ENCODE peak calls at places on chromosomes 12 and 14, in four cellular contexts. One of them, this sample, is unnamed.

GRCh38 chr12:52680363-52680762 is at the start of gene KRT1:
- DNase-seq in adrenal gland: no peak
- DNase-seq in heart right ventricle: no peak
- DNase-seq in right lobe of liver: no peak
- DNase-seq in this sample: no peak

GRCh38 chr12:94951071-94951639 is 52.3 kb downstream of the NDUFA12 start:
- DNase-seq in adrenal gland: no peak
- DNase-seq in right lobe of liver: no peak
- DNase-seq in heart right ventricle: no peak
- DNase-seq in this sample: no peak

GRCh38 chr14:81480741-81481140 is 52.9 kb downstream of the SEL1L start:
- DNase-seq in adrenal gland: no peak
- DNase-seq in right lobe of liver: no peak
- DNase-seq in heart right ventricle: no peak
- DNase-seq in this sample: no peak

GRCh38 chr14:64826333-64826732 is 53.4 kb downstream of the SPTB start:
- DNase-seq in heart right ventricle: no peak
- DNase-seq in adrenal gland: no peak
- DNase-seq in right lobe of liver: no peak
- DNase-seq in this sample: no peak

GRCh38 chr14:55277972-55278740 is 6.9 kb downstream of the FBXO34 start:
- DNase-seq in heart right ventricle: no peak
- DNase-seq in right lobe of liver: no peak
- DNase-seq in adrenal gland: no peak
- DNase-seq in this sample: no peak

GRCh38 chr14:71169861-71170260 is 262.6 kb downstream of the PCNX1 start:
- DNase-seq in heart right ventricle: no peak
- DNase-seq in adrenal gland: no peak
- DNase-seq in right lobe of liver: no peak
- DNase-seq in this sample: no peak

GRCh38 chr12:32005496-32006125 is 46.4 kb downstream of the RESF1 start:
- DNase-seq in adrenal gland: no peak
- DNase-seq in heart right ventricle: no peak
- DNase-seq in right lobe of liver: no peak
- DNase-seq in this sample: no peak

GRCh38 chr12:26791328-26791791 is 41.6 kb downstream of the ITPR2 start:
- DNase-seq in heart right ventricle: no peak
- DNase-seq in adrenal gland: no peak
- DNase-seq in right lobe of liver: no peak
- DNase-seq in this sample: no peak

GRCh38 chr12:55727643-55728184 is 1.1 kb downstream of the CD63 start:
- DNase-seq in right lobe of liver: peak
- DNase-seq in adrenal gland: peak
- DNase-seq in heart right ventricle: no peak
- DNase-seq in this sample: peak

GRCh38 chr14:81625343-81625742 is 91.7 kb upstream of the SEL1L start:
- DNase-seq in heart right ventricle: no peak
- DNase-seq in right lobe of liver: no peak
- DNase-seq in adrenal gland: no peak
- DNase-seq in this sample: no peak

GRCh38 chr12:103269962-103270361 is 225.8 kb downstream of the C12orf42 start:
- DNase-seq in adrenal gland: no peak
- DNase-seq in heart right ventricle: no peak
- DNase-seq in right lobe of liver: no peak
- DNase-seq in this sample: no peak

GRCh38 chr14:24430682-24431568 is 1.2 kb downstream of the KHNYN start:
- DNase-seq in right lobe of liver: no peak
- DNase-seq in adrenal gland: peak
- DNase-seq in heart right ventricle: no peak
- DNase-seq in this sample: peak

GRCh38 chr12:3975652-3976051 is 102.5 kb upstream of the PARP11 start:
- DNase-seq in heart right ventricle: no peak
- DNase-seq in adrenal gland: no peak
- DNase-seq in right lobe of liver: no peak
- DNase-seq in this sample: no peak

GRCh38 chr14:104546021-104546491 is 33.5 kb upstream of the C14orf180 start:
- DNase-seq in heart right ventricle: no peak
- DNase-seq in adrenal gland: no peak
- DNase-seq in right lobe of liver: peak
- DNase-seq in this sample: peak

GRCh38 chr14:63853831-63854293 is 1.1 kb downstream of the SYNE2 start:
- DNase-seq in adrenal gland: peak
- DNase-seq in right lobe of liver: peak
- DNase-seq in heart right ventricle: peak
- DNase-seq in this sample: peak

GRCh38 chr14:104731249-104731924 is 7.4 kb downstream of the ADSS1 start:
- DNase-seq in heart right ventricle: no peak
- DNase-seq in right lobe of liver: no peak
- DNase-seq in adrenal gland: no peak
- DNase-seq in this sample: no peak

GRCh38 chr14:35365130-35366047 is 39.2 kb downstream of the NFKBIA start:
- DNase-seq in adrenal gland: peak
- DNase-seq in heart right ventricle: peak
- DNase-seq in right lobe of liver: peak
- DNase-seq in this sample: peak

GRCh38 chr12:83573676-83574075 is 887.0 kb downstream of the TMTC2 start:
- DNase-seq in right lobe of liver: no peak
- DNase-seq in heart right ventricle: no peak
- DNase-seq in adrenal gland: peak
- DNase-seq in this sample: no peak

GRCh38 chr14:103058209-103059055 is 1.1 kb upstream of the CDC42BPB start:
- DNase-seq in adrenal gland: no peak
- DNase-seq in heart right ventricle: no peak
- DNase-seq in right lobe of liver: no peak
- DNase-seq in this sample: peak

GRCh38 chr14:103056322-103057027 is 874 bp downstream of the CDC42BPB start:
- DNase-seq in adrenal gland: peak
- DNase-seq in heart right ventricle: peak
- DNase-seq in right lobe of liver: peak
- DNase-seq in this sample: peak

GRCh38 chr14:103057372-103058208 is at the start of gene CDC42BPB:
- DNase-seq in adrenal gland: peak
- DNase-seq in heart right ventricle: peak
- DNase-seq in right lobe of liver: peak
- DNase-seq in this sample: peak

GRCh38 chr14:103057028-103057371 is 349 bp downstream of the CDC42BPB start:
- DNase-seq in heart right ventricle: no peak
- DNase-seq in adrenal gland: no peak
- DNase-seq in right lobe of liver: no peak
- DNase-seq in this sample: peak

GRCh38 chr14:103055693-103056092 is 1.7 kb downstream of the CDC42BPB start:
- DNase-seq in adrenal gland: no peak
- DNase-seq in heart right ventricle: no peak
- DNase-seq in right lobe of liver: no peak
- DNase-seq in this sample: no peak
- H3K4me3 ChIP-seq in adrenal gland: no peak
- H3K4me3 ChIP-seq in heart right ventricle: peak
- H3K4me3 ChIP-seq in right lobe of liver: peak
- H3K4me3 ChIP-seq in this sample: peak

DNA sequence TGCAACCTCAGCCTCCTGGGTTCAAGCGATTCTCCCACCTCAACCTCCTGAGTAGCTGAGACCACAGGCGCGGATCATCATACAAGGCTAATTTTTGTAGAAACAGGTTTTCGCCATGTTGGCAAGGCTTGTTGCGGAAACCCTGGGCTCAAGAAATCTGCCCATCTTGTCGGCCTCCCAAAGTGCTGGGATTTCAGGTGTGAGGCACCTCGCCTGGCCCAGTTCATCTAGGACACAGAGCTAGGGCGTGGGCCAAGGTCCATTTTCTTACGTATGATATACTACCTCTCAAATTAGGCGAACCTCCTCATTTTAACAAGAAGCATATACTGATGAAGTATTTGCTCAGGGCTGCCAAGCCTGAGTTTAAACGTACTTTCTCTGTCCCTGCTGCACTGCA is 2.1 kb downstream of the RPS29 start:
- DNase-seq in right lobe of liver: no peak
- DNase-seq in adrenal gland: no peak
- DNase-seq in heart right ventricle: no peak
- DNase-seq in this sample: no peak
- H3K27ac ChIP-seq in right lobe of liver: no peak
- H3K27ac ChIP-seq in adrenal gland: no peak
- H3K27ac ChIP-seq in heart right ventricle: no peak
- H3K27ac ChIP-seq in this sample: no peak

GRCh38 chr12:6843118-6843902 is 2.6 kb downstream of the GNB3 start:
- DNase-seq in right lobe of liver: no peak
- DNase-seq in adrenal gland: no peak
- DNase-seq in heart right ventricle: no peak
- DNase-seq in this sample: no peak
- TF ChIP-seq CTCF in right lobe of liver: no peak
- TF ChIP-seq CTCF in adrenal gland: no peak
- TF ChIP-seq CTCF in heart right ventricle: no peak
- TF ChIP-seq CTCF in this sample: no peak

GRCh38 chr12:122868471-122869177 is 27.3 kb downstream of the VPS37B start:
- DNase-seq in heart right ventricle: no peak
- DNase-seq in adrenal gland: no peak
- DNase-seq in right lobe of liver: no peak
- DNase-seq in this sample: peak

GRCh38 chr12:122869207-122869973 is 26.5 kb downstream of the VPS37B start:
- DNase-seq in adrenal gland: no peak
- DNase-seq in right lobe of liver: no peak
- DNase-seq in heart right ventricle: no peak
- DNase-seq in this sample: no peak

GRCh38 chr12:122870867-122871664 is 24.9 kb downstream of the VPS37B start:
- DNase-seq in heart right ventricle: no peak
- DNase-seq in right lobe of liver: peak
- DNase-seq in adrenal gland: no peak
- DNase-seq in this sample: peak

GRCh38 chr12:122871851-122872785 is 23.8 kb downstream of the VPS37B start:
- DNase-seq in adrenal gland: no peak
- DNase-seq in right lobe of liver: peak
- DNase-seq in heart right ventricle: peak
- DNase-seq in this sample: no peak

GRCh38 chr12:122870163-122870842 is 25.6 kb downstream of the VPS37B start:
- DNase-seq in heart right ventricle: no peak
- DNase-seq in adrenal gland: no peak
- DNase-seq in right lobe of liver: no peak
- DNase-seq in this sample: peak
- H3K4me3 ChIP-seq in heart right ventricle: no peak
- H3K4me3 ChIP-seq in adrenal gland: no peak
- H3K4me3 ChIP-seq in right lobe of liver: peak
- H3K4me3 ChIP-seq in this sample: no peak

DNA sequence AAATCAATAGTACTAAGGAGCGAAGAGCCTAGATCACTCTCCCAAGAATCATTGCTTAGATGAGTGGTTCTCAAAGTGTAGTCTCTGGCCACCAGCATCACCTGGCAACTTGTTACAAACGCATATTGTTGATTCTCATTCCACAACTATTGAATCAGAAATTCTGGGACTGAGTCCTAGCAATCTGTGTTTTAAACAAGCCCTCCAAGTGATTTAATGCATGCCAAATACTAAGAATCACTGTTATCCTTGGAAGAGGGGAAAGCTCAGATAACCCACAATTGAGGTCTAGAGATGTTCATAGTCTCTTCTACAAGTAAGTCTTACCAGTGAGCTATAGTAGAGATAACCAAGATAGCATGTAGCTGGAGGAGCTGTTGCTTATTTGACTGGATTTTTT is 666.6 kb downstream of the DIO2 start:
- DNase-seq in adrenal gland: no peak
- DNase-seq in right lobe of liver: no peak
- DNase-seq in heart right ventricle: no peak
- DNase-seq in this sample: no peak
- H3K27ac ChIP-seq in adrenal gland: no peak
- H3K27ac ChIP-seq in right lobe of liver: no peak
- H3K27ac ChIP-seq in heart right ventricle: no peak
- H3K27ac ChIP-seq in this sample: no peak